ENCODE peak calls at places on chromosome 3, in five cellular contexts. V, U, F, Y and X are unnamed samples.

GRCh38 chr3:18729671-18730070 is 304.5 kb upstream of the SATB1 start:
- DNase-seq in V (peak), U (no peak), F (no peak), Y (no peak), X (no peak)

GRCh38 chr3:40829876-40830275 is 305.1 kb downstream of the ZNF621 start:
- DNase-seq in V (no peak), U (no peak), F (no peak), Y (no peak), X (no peak)

GRCh38 chr3:192130534-192131132 is 596.7 kb downstream of the FGF12 start:
- DNase-seq in V (peak), U (no peak), F (peak), Y (no peak), X (peak)

GRCh38 chr3:25576836-25577454 is 87.8 kb downstream of the TOP2B start:
- DNase-seq in V (no peak), U (no peak), F (no peak), Y (no peak), X (no peak)

GRCh38 chr3:69161587-69162196 is 39.3 kb upstream of the LMOD3 start:
- DNase-seq in V (peak), U (peak), F (peak), Y (no peak), X (peak)

GRCh38 chr3:15982667-15983145 is 184.9 kb upstream of the ANKRD28 start:
- DNase-seq in V (peak), U (no peak), F (no peak), Y (no peak), X (no peak)

GRCh38 chr3:129182390-129183180 is 1.1 kb downstream of the CNBP start:
- DNase-seq in V (peak), U (no peak), F (no peak), Y (peak), X (no peak)

GRCh38 chr3:143134446-143134845 is 14.9 kb downstream of the CHST2 start:
- DNase-seq in V (no peak), U (no peak), F (no peak), Y (no peak), X (no peak)

GRCh38 chr3:112374334-112374734 is 41.4 kb downstream of the CD200 start:
- DNase-seq in V (peak), U (no peak), F (no peak), Y (no peak), X (no peak)

GRCh38 chr3:56869157-56869889 is 67.6 kb upstream of the ARHGEF3 start:
- DNase-seq in V (no peak), U (no peak), F (no peak), Y (no peak), X (no peak)

GRCh38 chr3:174859756-174860155 is 622 bp downstream of the NAALADL2 start:
- DNase-seq in V (no peak), U (no peak), F (no peak), Y (no peak), X (no peak)

GRCh38 chr3:50401973-50402372 is 42.7 kb upstream of the TMEM115 start:
- DNase-seq in V (no peak), U (no peak), F (no peak), Y (no peak), X (no peak)

GRCh38 chr3:144229237-144229830 is 257.7 kb downstream of the DIPK2A start:
- DNase-seq in V (peak), U (no peak), F (no peak), Y (no peak), X (no peak)

GRCh38 chr3:140447136-140447535 is 230.7 kb upstream of the TRIM42 start:
- DNase-seq in V (no peak), U (no peak), F (no peak), Y (no peak), X (no peak)

GRCh38 chr3:119676020-119676419 is 1.2 kb downstream of the COX17 start:
- DNase-seq in V (no peak), U (no peak), F (no peak), Y (no peak), X (no peak)

GRCh38 chr3:12138044-12138443 is 20.7 kb downstream of the TIMP4 start:
- DNase-seq in V (peak), U (no peak), F (no peak), Y (no peak), X (no peak)

GRCh38 chr3:105539897-105540296 is 173.2 kb downstream of the ALCAM start:
- DNase-seq in V (no peak), U (no peak), F (no peak), Y (no peak), X (no peak)

GRCh38 chr3:172257638-172258400 is 190.4 kb downstream of the GHSR start:
- DNase-seq in V (no peak), U (no peak), F (no peak), Y (no peak), X (no peak)

GRCh38 chr3:133830071-133830470 is 24.5 kb downstream of the SRPRB start:
- DNase-seq in V (no peak), U (no peak), F (no peak), Y (no peak), X (no peak)

GRCh38 chr3:83946554-83946953 is 1012.2 kb upstream of the CADM2 start:
- DNase-seq in V (no peak), U (no peak), F (no peak), Y (no peak), X (no peak)

GRCh38 chr3:72114773-72115172 is 329.8 kb upstream of the PROK2 start:
- DNase-seq in V (peak), U (no peak), F (no peak), Y (no peak), X (no peak)

GRCh38 chr3:84547971-84548970 is 410.5 kb upstream of the CADM2 start:
- DNase-seq in V (peak), U (no peak), F (peak), Y (no peak), X (peak)

GRCh38 chr3:16788440-16789057 is 96.2 kb upstream of the PLCL2 start:
- DNase-seq in V (no peak), U (no peak), F (no peak), Y (no peak), X (no peak)

GRCh38 chr3:57587946-57588345 is 9.2 kb downstream of the ARF4 start:
- DNase-seq in V (no peak), U (no peak), F (no peak), Y (no peak), X (no peak)

GRCh38 chr3:14525685-14526631 is 14.2 kb downstream of the GRIP2 start:
- DNase-seq in V (peak), U (no peak), F (no peak), Y (no peak), X (no peak)

GRCh38 chr3:11991751-11992150 is 12.4 kb upstream of the SYN2 start:
- DNase-seq in V (no peak), U (no peak), F (no peak), Y (no peak), X (no peak)

GRCh38 chr3:107574650-107575049 is 51.9 kb downstream of the BBX start:
- DNase-seq in V (peak), U (no peak), F (peak), Y (no peak), X (peak)

GRCh38 chr3:87436781-87437543 is 160.6 kb upstream of the POU1F1 start:
- DNase-seq in V (no peak), U (no peak), F (no peak), Y (no peak), X (no peak)

GRCh38 chr3:65027335-65027734 is 339.5 kb upstream of the ADAMTS9 start:
- DNase-seq in V (no peak), U (no peak), F (no peak), Y (no peak), X (no peak)

GRCh38 chr3:33722186-33722585 is 4.1 kb upstream of the CLASP2 start:
- DNase-seq in V (no peak), U (no peak), F (no peak), Y (no peak), X (no peak)

GRCh38 chr3:9135930-9136525 is 113.4 kb downstream of the SRGAP3 start:
- DNase-seq in V (no peak), U (no peak), F (peak), Y (no peak), X (no peak)

GRCh38 chr3:173932624-173933023 is 535.1 kb downstream of the NLGN1 start:
- DNase-seq in V (peak), U (no peak), F (no peak), Y (no peak), X (no peak)

GRCh38 chr3:50390523-50391177 is 31.3 kb upstream of the TMEM115 start:
- DNase-seq in V (no peak), U (no peak), F (no peak), Y (peak), X (no peak)

GRCh38 chr3:17023006-17023664 is 138.4 kb downstream of the PLCL2 start:
- DNase-seq in V (no peak), U (peak), F (peak), Y (no peak), X (peak)

GRCh38 chr3:45043715-45044299 is 17.7 kb downstream of the CLEC3B start:
- DNase-seq in V (peak), U (no peak), F (no peak), Y (no peak), X (no peak)

GRCh38 chr3:148723591-148723990 is 25.9 kb downstream of the AGTR1 start:
- DNase-seq in V (peak), U (no peak), F (no peak), Y (no peak), X (no peak)

GRCh38 chr3:148729656-148730055 is 32.0 kb downstream of the AGTR1 start:
- DNase-seq in V (no peak), U (no peak), F (no peak), Y (no peak), X (no peak)

GRCh38 chr3:148730676-148731075 is 33.0 kb downstream of the AGTR1 start:
- DNase-seq in V (no peak), U (no peak), F (no peak), Y (no peak), X (no peak)

GRCh38 chr3:148727242-148727641 is 29.5 kb downstream of the AGTR1 start:
- DNase-seq in V (peak), U (no peak), F (peak), Y (no peak), X (peak)
- TF ChIP-seq CTCF in V (peak), U (no peak), F (peak), Y (peak), X (peak)

DNA sequence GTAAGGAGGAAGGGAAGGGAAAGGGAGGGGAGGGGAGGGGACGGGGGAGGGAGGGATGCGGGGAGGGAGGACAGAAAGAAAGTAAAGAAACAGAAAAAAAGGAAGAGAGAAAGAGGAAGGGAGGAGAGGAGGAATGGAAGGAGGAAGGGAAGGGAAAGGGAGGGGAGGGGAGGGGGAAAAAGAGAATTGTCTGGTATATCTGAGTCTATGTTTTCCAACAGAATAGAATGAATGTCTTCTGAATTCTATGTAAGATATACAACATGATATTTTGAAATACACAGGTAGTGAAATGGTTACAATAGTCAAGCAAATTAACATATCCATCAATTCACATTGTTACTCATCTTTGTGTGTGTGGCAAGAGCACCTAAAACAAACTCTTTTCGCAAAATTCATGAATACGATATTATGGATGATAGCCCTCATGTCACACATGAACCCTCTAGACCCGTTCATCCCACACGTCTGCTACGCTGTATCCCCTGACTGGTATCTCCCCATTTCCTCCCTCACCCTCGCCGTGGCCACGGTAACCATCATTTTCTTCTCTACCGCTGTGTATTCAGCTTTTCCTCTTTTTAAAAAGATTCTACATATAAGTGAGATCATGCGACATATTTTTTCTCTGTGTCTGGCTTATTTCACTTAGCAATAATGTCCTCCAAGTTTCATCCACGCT is 168.9 kb downstream of the XXYLT1 start:
- DNase-seq in V (no peak), U (no peak), F (no peak), Y (peak), X (no peak)
- TF ChIP-seq CTCF in V (no peak), U (no peak), F (no peak), Y (no peak), X (no peak)

GRCh38 chr3:109372639-109373038 is 35.3 kb upstream of the DPPA4 start:
- DNase-seq in V (no peak), U (no peak), F (no peak), Y (no peak), X (no peak)

GRCh38 chr3:109373933-109374332 is 36.6 kb upstream of the DPPA4 start:
- DNase-seq in V (no peak), U (no peak), F (no peak), Y (no peak), X (no peak)

GRCh38 chr3:109363634-109364033 is 26.3 kb upstream of the DPPA4 start:
- DNase-seq in V (no peak), U (no peak), F (no peak), Y (no peak), X (no peak)

GRCh38 chr3:109364088-109364487 is 26.7 kb upstream of the DPPA4 start:
- DNase-seq in V (no peak), U (no peak), F (no peak), Y (no peak), X (no peak)

DNA sequence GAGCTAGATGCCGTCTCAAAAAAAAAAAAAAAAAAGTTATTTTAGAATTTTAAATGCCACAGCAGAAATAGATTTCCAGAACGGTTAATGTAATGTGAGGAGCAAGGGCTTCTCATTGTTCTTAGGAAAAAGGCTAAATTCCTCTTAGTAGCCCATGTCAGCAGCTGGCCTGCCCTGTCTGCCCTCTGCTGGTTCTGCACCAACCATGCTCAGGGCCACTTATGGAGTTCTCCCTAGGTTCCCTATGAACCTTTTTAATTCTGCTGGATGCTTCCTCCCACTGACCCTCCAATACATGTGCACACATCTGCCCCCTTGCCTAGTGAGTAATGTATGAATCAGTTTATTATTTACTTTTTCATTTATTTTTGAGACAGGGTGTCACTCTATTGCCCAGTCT is 32.2 kb upstream of the DPPA4 start:
- DNase-seq in V (peak), U (no peak), F (no peak), Y (no peak), X (no peak)
- TF ChIP-seq CTCF in V (no peak), U (no peak), F (no peak), Y (no peak), X (no peak)

DNA sequence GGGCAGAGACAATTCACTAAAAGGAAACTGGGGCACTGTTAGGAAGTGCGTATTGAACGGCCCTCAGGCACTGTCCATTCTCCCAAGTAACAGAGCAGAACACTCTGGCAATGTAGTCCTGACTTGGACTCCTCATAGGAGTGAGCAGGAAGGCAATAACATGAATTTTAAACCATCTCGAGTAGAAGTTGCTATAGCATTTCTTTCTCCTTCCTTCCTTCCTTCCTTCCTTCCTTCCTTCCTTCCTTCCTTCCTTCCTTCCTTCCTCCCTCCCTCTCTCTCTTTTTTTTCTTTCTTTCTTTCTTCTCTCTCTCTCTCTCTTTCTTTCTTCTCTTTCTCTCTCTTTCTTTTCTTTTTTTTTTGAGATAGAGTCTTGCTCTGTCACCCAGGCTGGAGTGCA is 46.4 kb upstream of the TRA2B start:
- DNase-seq in V (no peak), U (no peak), F (no peak), Y (no peak), X (no peak)
- TF ChIP-seq CTCF in V (no peak), U (no peak), F (no peak), Y (no peak), X (no peak)

GRCh38 chr3:197802505-197803459 is 11.7 kb downstream of the LRCH3 start:
- DNase-seq in V (no peak), U (no peak), F (no peak), Y (no peak), X (no peak)
- TF ChIP-seq CTCF in V (peak), U (peak), F (peak), Y (peak), X (no peak)

GRCh38 chr3:98360681-98361080 is 7.0 kb downstream of the OR5K4 start:
- DNase-seq in V (no peak), U (no peak), F (no peak), Y (no peak), X (no peak)

GRCh38 chr3:98361289-98361688 is 7.6 kb downstream of the OR5K4 start:
- DNase-seq in V (no peak), U (no peak), F (no peak), Y (no peak), X (no peak)

GRCh38 chr3:98359250-98359649 is 5.6 kb downstream of the OR5K4 start:
- DNase-seq in V (no peak), U (no peak), F (no peak), Y (no peak), X (no peak)

DNA sequence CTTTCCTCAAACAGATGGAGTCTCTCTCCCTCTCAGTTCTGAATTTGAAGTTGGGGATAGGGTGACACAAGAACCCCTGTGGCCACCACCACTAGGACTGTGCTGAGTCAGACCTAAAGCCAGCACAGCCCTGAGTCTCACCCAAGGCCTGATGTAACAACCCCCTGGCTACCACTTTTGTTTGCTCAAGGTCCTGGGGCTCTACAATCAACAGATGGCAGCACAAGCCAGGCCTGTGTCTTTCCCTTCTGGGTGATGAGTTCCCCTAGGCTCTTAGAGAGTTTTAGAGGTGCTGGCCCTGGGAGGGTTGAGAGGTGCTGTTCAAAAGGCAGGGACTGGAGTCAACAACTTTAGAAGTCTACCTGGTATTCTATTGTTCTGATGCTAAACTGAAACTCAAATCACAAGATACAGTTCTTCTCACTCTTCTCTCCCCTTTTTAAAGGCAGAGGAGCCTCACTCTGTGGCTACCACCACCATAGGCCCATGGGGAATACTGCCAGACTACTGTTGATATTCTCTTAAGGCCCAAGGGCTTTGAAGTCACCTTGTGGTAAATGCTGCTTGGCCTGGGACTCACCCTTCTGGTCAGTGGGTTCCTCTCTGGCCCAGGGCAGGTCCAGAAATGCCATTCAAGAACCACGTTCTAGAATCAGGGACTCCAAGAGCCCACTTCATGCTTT is 6.5 kb downstream of the OR5K4 start:
- DNase-seq in V (peak), U (no peak), F (no peak), Y (no peak), X (no peak)
- TF ChIP-seq CTCF in V (no peak), U (no peak), F (no peak), Y (no peak), X (no peak)

GRCh38 chr3:165194477-165195135 is 1.6 kb downstream of the SLITRK3 start:
- DNase-seq in V (no peak), U (no peak), F (no peak), Y (no peak), X (no peak)

GRCh38 chr3:165188452-165188851 is 7.7 kb downstream of the SLITRK3 start:
- DNase-seq in V (no peak), U (no peak), F (no peak), Y (no peak), X (no peak)

GRCh38 chr3:165192610-165193192 is 3.5 kb downstream of the SLITRK3 start:
- DNase-seq in V (no peak), U (no peak), F (no peak), Y (no peak), X (no peak)

GRCh38 chr3:165193392-165194268 is 2.6 kb downstream of the SLITRK3 start:
- DNase-seq in V (no peak), U (no peak), F (no peak), Y (no peak), X (no peak)

GRCh38 chr3:165191476-165191875 is 4.7 kb downstream of the SLITRK3 start:
- DNase-seq in V (no peak), U (no peak), F (no peak), Y (no peak), X (no peak)
- TF ChIP-seq CTCF in V (no peak), U (no peak), F (no peak), Y (no peak), X (no peak)

GRCh38 chr3:182621435-182622240 is 171.7 kb upstream of the ATP11B start:
- DNase-seq in V (no peak), U (no peak), F (no peak), Y (no peak), X (no peak)
- TF ChIP-seq CTCF in V (no peak), U (no peak), F (peak), Y (no peak), X (no peak)

GRCh38 chr3:37028329-37028728 is 35.0 kb downstream of the MLH1 start:
- DNase-seq in V (peak), U (no peak), F (no peak), Y (no peak), X (no peak)

GRCh38 chr3:37026851-37027250 is 33.5 kb downstream of the MLH1 start:
- DNase-seq in V (no peak), U (no peak), F (no peak), Y (no peak), X (no peak)

GRCh38 chr3:37024820-37025405 is 31.6 kb downstream of the MLH1 start:
- DNase-seq in V (no peak), U (no peak), F (no peak), Y (no peak), X (no peak)

GRCh38 chr3:37025562-37026335 is 32.4 kb downstream of the MLH1 start:
- DNase-seq in V (no peak), U (no peak), F (no peak), Y (no peak), X (no peak)

GRCh38 chr3:37024092-37024491 is 30.8 kb downstream of the MLH1 start:
- DNase-seq in V (peak), U (no peak), F (peak), Y (no peak), X (peak)
- TF ChIP-seq CTCF in V (peak), U (peak), F (peak), Y (peak), X (no peak)

GRCh38 chr3:157369712-157370447 is 66.8 kb upstream of the PTX3 start:
- DNase-seq in V (peak), U (no peak), F (no peak), Y (no peak), X (no peak)
- TF ChIP-seq CTCF in V (no peak), U (no peak), F (no peak), Y (no peak), X (no peak)